ENCODE peak calls at places on chromosomes 1 and 21, in ten cellular contexts. One of them, this sample, is unnamed.

GRCh38 chr21:34080693-34081092 is 7.3 kb downstream of the MRPS6 start:
- DNase-seq in NCI-H1436 treated with DMSO at 0.1 percent for 48 hours: no peak
- DNase-seq in T1000: no peak
- DNase-seq in trophoblast cell: no peak
- DNase-seq in CD8-positive, alpha-beta memory T cell: no peak
- DNase-seq in effector memory CD4-positive, alpha-beta T cell: no peak
- DNase-seq in NCI-H460: no peak
- DNase-seq in iris pigment epithelial cell: no peak
- DNase-seq in endodermal cell: no peak
- DNase-seq in MV-4-11: no peak
- DNase-seq in this sample: no peak

GRCh38 chr1:218336353-218336752 is 8.8 kb upstream of the TGFB2 start:
- DNase-seq in NCI-H1436 treated with DMSO at 0.1 percent for 48 hours: no peak
- DNase-seq in T1000: no peak
- DNase-seq in trophoblast cell: peak
- DNase-seq in CD8-positive, alpha-beta memory T cell: no peak
- DNase-seq in effector memory CD4-positive, alpha-beta T cell: no peak
- DNase-seq in NCI-H460: no peak
- DNase-seq in iris pigment epithelial cell: no peak
- DNase-seq in endodermal cell: no peak
- DNase-seq in MV-4-11: no peak
- DNase-seq in this sample: peak

GRCh38 chr1:55640708-55641473 is 425.7 kb upstream of the USP24 start:
- DNase-seq in NCI-H1436 treated with DMSO at 0.1 percent for 48 hours: peak
- DNase-seq in T1000: no peak
- DNase-seq in trophoblast cell: peak
- DNase-seq in CD8-positive, alpha-beta memory T cell: peak
- DNase-seq in effector memory CD4-positive, alpha-beta T cell: no peak
- DNase-seq in NCI-H460: no peak
- DNase-seq in iris pigment epithelial cell: peak
- DNase-seq in endodermal cell: peak
- DNase-seq in MV-4-11: peak
- DNase-seq in this sample: peak

GRCh38 chr1:154861607-154862094 is 8.4 kb downstream of the KCNN3 start:
- DNase-seq in NCI-H1436 treated with DMSO at 0.1 percent for 48 hours: no peak
- DNase-seq in T1000: no peak
- DNase-seq in trophoblast cell: no peak
- DNase-seq in CD8-positive, alpha-beta memory T cell: no peak
- DNase-seq in effector memory CD4-positive, alpha-beta T cell: no peak
- DNase-seq in NCI-H460: no peak
- DNase-seq in iris pigment epithelial cell: peak
- DNase-seq in endodermal cell: no peak
- DNase-seq in MV-4-11: no peak
- DNase-seq in this sample: peak

GRCh38 chr1:1596493-1597274 is 3.3 kb downstream of the FNDC10 start:
- DNase-seq in NCI-H1436 treated with DMSO at 0.1 percent for 48 hours: no peak
- DNase-seq in T1000: no peak
- DNase-seq in trophoblast cell: no peak
- DNase-seq in CD8-positive, alpha-beta memory T cell: no peak
- DNase-seq in effector memory CD4-positive, alpha-beta T cell: no peak
- DNase-seq in NCI-H460: no peak
- DNase-seq in iris pigment epithelial cell: no peak
- DNase-seq in endodermal cell: peak
- DNase-seq in MV-4-11: no peak
- DNase-seq in this sample: no peak

GRCh38 chr1:163172596-163172995 is 30.1 kb downstream of the RGS5 start:
- DNase-seq in NCI-H1436 treated with DMSO at 0.1 percent for 48 hours: no peak
- DNase-seq in T1000: no peak
- DNase-seq in trophoblast cell: no peak
- DNase-seq in CD8-positive, alpha-beta memory T cell: no peak
- DNase-seq in effector memory CD4-positive, alpha-beta T cell: no peak
- DNase-seq in NCI-H460: no peak
- DNase-seq in iris pigment epithelial cell: no peak
- DNase-seq in endodermal cell: no peak
- DNase-seq in MV-4-11: no peak
- DNase-seq in this sample: no peak

GRCh38 chr1:194873328-194873923 is 1687.0 kb upstream of the B3GALT2 start:
- DNase-seq in NCI-H1436 treated with DMSO at 0.1 percent for 48 hours: no peak
- DNase-seq in T1000: no peak
- DNase-seq in trophoblast cell: peak
- DNase-seq in CD8-positive, alpha-beta memory T cell: no peak
- DNase-seq in effector memory CD4-positive, alpha-beta T cell: no peak
- DNase-seq in NCI-H460: peak
- DNase-seq in iris pigment epithelial cell: peak
- DNase-seq in endodermal cell: no peak
- DNase-seq in MV-4-11: peak
- DNase-seq in this sample: peak

GRCh38 chr1:121558514-121558913 is 373.7 kb downstream of the SRGAP2C start:
- DNase-seq in NCI-H1436 treated with DMSO at 0.1 percent for 48 hours: no peak
- DNase-seq in T1000: no peak
- DNase-seq in trophoblast cell: no peak
- DNase-seq in CD8-positive, alpha-beta memory T cell: no peak
- DNase-seq in effector memory CD4-positive, alpha-beta T cell: no peak
- DNase-seq in NCI-H460: peak
- DNase-seq in iris pigment epithelial cell: peak
- DNase-seq in endodermal cell: no peak
- DNase-seq in MV-4-11: peak
- DNase-seq in this sample: peak

GRCh38 chr21:32974653-32975052 is 51.1 kb upstream of the OLIG2 start:
- DNase-seq in NCI-H1436 treated with DMSO at 0.1 percent for 48 hours: no peak
- DNase-seq in T1000: no peak
- DNase-seq in trophoblast cell: no peak
- DNase-seq in CD8-positive, alpha-beta memory T cell: no peak
- DNase-seq in effector memory CD4-positive, alpha-beta T cell: no peak
- DNase-seq in NCI-H460: no peak
- DNase-seq in iris pigment epithelial cell: no peak
- DNase-seq in endodermal cell: no peak
- DNase-seq in MV-4-11: no peak
- DNase-seq in this sample: no peak

GRCh38 chr1:14102180-14102579 is 402.2 kb downstream of the PRDM2 start:
- DNase-seq in NCI-H1436 treated with DMSO at 0.1 percent for 48 hours: no peak
- DNase-seq in T1000: no peak
- DNase-seq in trophoblast cell: no peak
- DNase-seq in CD8-positive, alpha-beta memory T cell: no peak
- DNase-seq in effector memory CD4-positive, alpha-beta T cell: no peak
- DNase-seq in NCI-H460: no peak
- DNase-seq in iris pigment epithelial cell: no peak
- DNase-seq in endodermal cell: no peak
- DNase-seq in MV-4-11: no peak
- DNase-seq in this sample: no peak

GRCh38 chr1:193060938-193061337 is 1.5 kb downstream of the RO60 start:
- DNase-seq in NCI-H1436 treated with DMSO at 0.1 percent for 48 hours: no peak
- DNase-seq in T1000: no peak
- DNase-seq in trophoblast cell: no peak
- DNase-seq in CD8-positive, alpha-beta memory T cell: no peak
- DNase-seq in effector memory CD4-positive, alpha-beta T cell: no peak
- DNase-seq in NCI-H460: no peak
- DNase-seq in iris pigment epithelial cell: peak
- DNase-seq in endodermal cell: no peak
- DNase-seq in MV-4-11: peak
- DNase-seq in this sample: no peak

GRCh38 chr1:163650624-163651023 is 328.9 kb downstream of the NUF2 start:
- DNase-seq in NCI-H1436 treated with DMSO at 0.1 percent for 48 hours: peak
- DNase-seq in T1000: no peak
- DNase-seq in trophoblast cell: no peak
- DNase-seq in CD8-positive, alpha-beta memory T cell: no peak
- DNase-seq in effector memory CD4-positive, alpha-beta T cell: no peak
- DNase-seq in NCI-H460: no peak
- DNase-seq in iris pigment epithelial cell: no peak
- DNase-seq in endodermal cell: no peak
- DNase-seq in MV-4-11: no peak
- DNase-seq in this sample: no peak

GRCh38 chr1:166283600-166283999 is 116.8 kb upstream of the FAM78B start:
- DNase-seq in NCI-H1436 treated with DMSO at 0.1 percent for 48 hours: no peak
- DNase-seq in T1000: no peak
- DNase-seq in trophoblast cell: no peak
- DNase-seq in CD8-positive, alpha-beta memory T cell: no peak
- DNase-seq in effector memory CD4-positive, alpha-beta T cell: no peak
- DNase-seq in NCI-H460: no peak
- DNase-seq in iris pigment epithelial cell: no peak
- DNase-seq in endodermal cell: no peak
- DNase-seq in MV-4-11: no peak
- DNase-seq in this sample: no peak

GRCh38 chr1:8154621-8155052 is 128.5 kb upstream of the ERRFI1 start:
- DNase-seq in NCI-H1436 treated with DMSO at 0.1 percent for 48 hours: no peak
- DNase-seq in T1000: no peak
- DNase-seq in trophoblast cell: peak
- DNase-seq in CD8-positive, alpha-beta memory T cell: no peak
- DNase-seq in effector memory CD4-positive, alpha-beta T cell: no peak
- DNase-seq in NCI-H460: peak
- DNase-seq in iris pigment epithelial cell: peak
- DNase-seq in endodermal cell: no peak
- DNase-seq in MV-4-11: no peak
- DNase-seq in this sample: peak

GRCh38 chr1:24903011-24903461 is 27.0 kb downstream of the RUNX3 start:
- DNase-seq in NCI-H1436 treated with DMSO at 0.1 percent for 48 hours: no peak
- DNase-seq in T1000: no peak
- DNase-seq in trophoblast cell: no peak
- DNase-seq in CD8-positive, alpha-beta memory T cell: no peak
- DNase-seq in effector memory CD4-positive, alpha-beta T cell: no peak
- DNase-seq in NCI-H460: no peak
- DNase-seq in iris pigment epithelial cell: no peak
- DNase-seq in endodermal cell: no peak
- DNase-seq in MV-4-11: no peak
- DNase-seq in this sample: no peak

GRCh38 chr1:2135425-2135824 is 59.1 kb downstream of the FAAP20 start:
- DNase-seq in NCI-H1436 treated with DMSO at 0.1 percent for 48 hours: no peak
- DNase-seq in T1000: peak
- DNase-seq in trophoblast cell: peak
- DNase-seq in CD8-positive, alpha-beta memory T cell: no peak
- DNase-seq in effector memory CD4-positive, alpha-beta T cell: no peak
- DNase-seq in NCI-H460: no peak
- DNase-seq in iris pigment epithelial cell: peak
- DNase-seq in endodermal cell: no peak
- DNase-seq in MV-4-11: no peak
- DNase-seq in this sample: peak

GRCh38 chr1:18929686-18930085 is 26.8 kb downstream of the IFFO2 start:
- DNase-seq in NCI-H1436 treated with DMSO at 0.1 percent for 48 hours: no peak
- DNase-seq in T1000: no peak
- DNase-seq in trophoblast cell: no peak
- DNase-seq in CD8-positive, alpha-beta memory T cell: no peak
- DNase-seq in effector memory CD4-positive, alpha-beta T cell: no peak
- DNase-seq in NCI-H460: no peak
- DNase-seq in iris pigment epithelial cell: peak
- DNase-seq in endodermal cell: no peak
- DNase-seq in MV-4-11: no peak
- DNase-seq in this sample: peak

GRCh38 chr1:209797978-209798639 is 7.8 kb downstream of the IRF6 start:
- DNase-seq in NCI-H1436 treated with DMSO at 0.1 percent for 48 hours: no peak
- DNase-seq in T1000: no peak
- DNase-seq in trophoblast cell: no peak
- DNase-seq in CD8-positive, alpha-beta memory T cell: no peak
- DNase-seq in effector memory CD4-positive, alpha-beta T cell: no peak
- DNase-seq in NCI-H460: no peak
- DNase-seq in iris pigment epithelial cell: no peak
- DNase-seq in endodermal cell: peak
- DNase-seq in MV-4-11: peak
- DNase-seq in this sample: no peak

GRCh38 chr21:32966120-32966519 is 59.6 kb upstream of the OLIG2 start:
- DNase-seq in NCI-H1436 treated with DMSO at 0.1 percent for 48 hours: no peak
- DNase-seq in T1000: no peak
- DNase-seq in trophoblast cell: no peak
- DNase-seq in CD8-positive, alpha-beta memory T cell: no peak
- DNase-seq in effector memory CD4-positive, alpha-beta T cell: no peak
- DNase-seq in NCI-H460: no peak
- DNase-seq in iris pigment epithelial cell: no peak
- DNase-seq in endodermal cell: no peak
- DNase-seq in MV-4-11: no peak
- DNase-seq in this sample: no peak

GRCh38 chr1:14975119-14975518 is 178.4 kb upstream of the TMEM51 start:
- DNase-seq in NCI-H1436 treated with DMSO at 0.1 percent for 48 hours: no peak
- DNase-seq in T1000: no peak
- DNase-seq in trophoblast cell: no peak
- DNase-seq in CD8-positive, alpha-beta memory T cell: no peak
- DNase-seq in effector memory CD4-positive, alpha-beta T cell: no peak
- DNase-seq in NCI-H460: no peak
- DNase-seq in iris pigment epithelial cell: no peak
- DNase-seq in endodermal cell: no peak
- DNase-seq in MV-4-11: no peak
- DNase-seq in this sample: no peak

GRCh38 chr1:9281907-9282306 is 10.8 kb upstream of the SPSB1 start:
- DNase-seq in NCI-H1436 treated with DMSO at 0.1 percent for 48 hours: no peak
- DNase-seq in T1000: no peak
- DNase-seq in trophoblast cell: no peak
- DNase-seq in CD8-positive, alpha-beta memory T cell: no peak
- DNase-seq in effector memory CD4-positive, alpha-beta T cell: no peak
- DNase-seq in NCI-H460: no peak
- DNase-seq in iris pigment epithelial cell: no peak
- DNase-seq in endodermal cell: no peak
- DNase-seq in MV-4-11: no peak
- DNase-seq in this sample: no peak

GRCh38 chr21:29025328-29025713 is 853 bp downstream of the USP16 start:
- DNase-seq in NCI-H1436 treated with DMSO at 0.1 percent for 48 hours: no peak
- DNase-seq in T1000: no peak
- DNase-seq in trophoblast cell: peak
- DNase-seq in CD8-positive, alpha-beta memory T cell: no peak
- DNase-seq in effector memory CD4-positive, alpha-beta T cell: no peak
- DNase-seq in NCI-H460: no peak
- DNase-seq in iris pigment epithelial cell: peak
- DNase-seq in endodermal cell: no peak
- DNase-seq in MV-4-11: no peak
- DNase-seq in this sample: peak

GRCh38 chr1:94553323-94553730 is 11.8 kb upstream of the F3 start:
- DNase-seq in NCI-H1436 treated with DMSO at 0.1 percent for 48 hours: no peak
- DNase-seq in T1000: no peak
- DNase-seq in trophoblast cell: no peak
- DNase-seq in CD8-positive, alpha-beta memory T cell: no peak
- DNase-seq in effector memory CD4-positive, alpha-beta T cell: no peak
- DNase-seq in NCI-H460: no peak
- DNase-seq in iris pigment epithelial cell: peak
- DNase-seq in endodermal cell: peak
- DNase-seq in MV-4-11: no peak
- DNase-seq in this sample: peak

GRCh38 chr1:174397261-174397660 is 50.5 kb upstream of the GPR52 start:
- DNase-seq in NCI-H1436 treated with DMSO at 0.1 percent for 48 hours: no peak
- DNase-seq in T1000: no peak
- DNase-seq in trophoblast cell: no peak
- DNase-seq in CD8-positive, alpha-beta memory T cell: no peak
- DNase-seq in effector memory CD4-positive, alpha-beta T cell: no peak
- DNase-seq in NCI-H460: no peak
- DNase-seq in iris pigment epithelial cell: peak
- DNase-seq in endodermal cell: no peak
- DNase-seq in MV-4-11: no peak
- DNase-seq in this sample: peak

GRCh38 chr1:1204998-1205768 is 1.2 kb downstream of the TNFRSF18 start:
- DNase-seq in NCI-H1436 treated with DMSO at 0.1 percent for 48 hours: no peak
- DNase-seq in T1000: no peak
- DNase-seq in trophoblast cell: no peak
- DNase-seq in CD8-positive, alpha-beta memory T cell: no peak
- DNase-seq in effector memory CD4-positive, alpha-beta T cell: no peak
- DNase-seq in NCI-H460: no peak
- DNase-seq in iris pigment epithelial cell: no peak
- DNase-seq in endodermal cell: no peak
- DNase-seq in MV-4-11: no peak
- DNase-seq in this sample: no peak

GRCh38 chr1:16181887-16182719 is 26.2 kb upstream of the EPHA2 start:
- DNase-seq in NCI-H1436 treated with DMSO at 0.1 percent for 48 hours: no peak
- DNase-seq in T1000: peak
- DNase-seq in trophoblast cell: peak
- DNase-seq in CD8-positive, alpha-beta memory T cell: no peak
- DNase-seq in effector memory CD4-positive, alpha-beta T cell: no peak
- DNase-seq in NCI-H460: peak
- DNase-seq in iris pigment epithelial cell: peak
- DNase-seq in endodermal cell: peak
- DNase-seq in MV-4-11: no peak
- DNase-seq in this sample: peak

This sample was measured in choroid plexus epithelial cell.